ENCODE peak calls at places on chromosome X, in ten cellular contexts. One of them, this sample, is unnamed.

GRCh38 chrX:53281321-53281822 is at the start of gene IQSEC2:
- DNase-seq in epithelial cell of esophagus: peak; percentile 73
- DNase-seq in thyroid gland: peak; percentile 87
- DNase-seq in HepG2: no peak
- DNase-seq in right lobe of liver: peak; percentile 63
- DNase-seq in tibial nerve: peak; percentile 67
- DNase-seq in omental fat pad: peak; percentile 39
- DNase-seq in lower lobe of right lung: peak; percentile 86
- DNase-seq in astrocyte of the spinal cord: peak; percentile 85
- DNase-seq in endothelial cell: peak; percentile 16
- DNase-seq in this sample: peak; percentile 39

GRCh38 chrX:21524008-21524407 is 134.1 kb downstream of the KLHL34 start:
- DNase-seq in epithelial cell of esophagus: peak; percentile 1
- DNase-seq in thyroid gland: no peak
- DNase-seq in HepG2: no peak
- DNase-seq in right lobe of liver: no peak
- DNase-seq in tibial nerve: no peak
- DNase-seq in omental fat pad: no peak
- DNase-seq in lower lobe of right lung: no peak
- DNase-seq in astrocyte of the spinal cord: no peak
- DNase-seq in endothelial cell: no peak
- DNase-seq in this sample: no peak

GRCh38 chrX:115487608-115488007 is 73.4 kb upstream of the PLS3 start:
- DNase-seq in epithelial cell of esophagus: no peak
- DNase-seq in thyroid gland: no peak
- DNase-seq in HepG2: no peak
- DNase-seq in right lobe of liver: no peak
- DNase-seq in tibial nerve: no peak
- DNase-seq in omental fat pad: no peak
- DNase-seq in lower lobe of right lung: no peak
- DNase-seq in astrocyte of the spinal cord: no peak
- DNase-seq in endothelial cell: no peak
- DNase-seq in this sample: no peak

GRCh38 chrX:103431316-103431715 is 55.0 kb downstream of the BEX3 start:
- DNase-seq in epithelial cell of esophagus: peak; percentile 40
- DNase-seq in thyroid gland: no peak
- DNase-seq in HepG2: no peak
- DNase-seq in right lobe of liver: no peak
- DNase-seq in tibial nerve: no peak
- DNase-seq in omental fat pad: no peak
- DNase-seq in lower lobe of right lung: no peak
- DNase-seq in astrocyte of the spinal cord: no peak
- DNase-seq in endothelial cell: no peak
- DNase-seq in this sample: no peak

GRCh38 chrX:103215037-103215767 is at the start of gene BEX4:
- DNase-seq in epithelial cell of esophagus: peak; percentile 66
- DNase-seq in thyroid gland: peak; percentile 87
- DNase-seq in HepG2: no peak
- DNase-seq in right lobe of liver: peak; percentile 60
- DNase-seq in tibial nerve: peak; percentile 58
- DNase-seq in omental fat pad: peak; percentile 52
- DNase-seq in lower lobe of right lung: peak; percentile 88
- DNase-seq in astrocyte of the spinal cord: peak; percentile 61
- DNase-seq in endothelial cell: peak; percentile 76
- DNase-seq in this sample: peak; percentile 60

GRCh38 chrX:33434256-33435092 is 223.1 kb upstream of the DMD start:
- DNase-seq in epithelial cell of esophagus: peak; percentile 53
- DNase-seq in thyroid gland: peak; percentile 55
- DNase-seq in HepG2: peak; percentile 9
- DNase-seq in right lobe of liver: peak; percentile 48
- DNase-seq in tibial nerve: peak; percentile 21
- DNase-seq in omental fat pad: peak; percentile 66
- DNase-seq in lower lobe of right lung: no peak
- DNase-seq in astrocyte of the spinal cord: peak; percentile 32
- DNase-seq in endothelial cell: peak; percentile 61
- DNase-seq in this sample: peak; percentile 40

GRCh38 chrX:108312938-108313337 is 125.3 kb downstream of the COL4A6 start:
- DNase-seq in epithelial cell of esophagus: peak; percentile 88
- DNase-seq in thyroid gland: peak; percentile 48
- DNase-seq in HepG2: no peak
- DNase-seq in right lobe of liver: peak; percentile 62
- DNase-seq in tibial nerve: no peak
- DNase-seq in omental fat pad: no peak
- DNase-seq in lower lobe of right lung: peak; percentile 29
- DNase-seq in astrocyte of the spinal cord: peak; percentile 62
- DNase-seq in endothelial cell: no peak
- DNase-seq in this sample: no peak

GRCh38 chrX:39609941-39610340 is 487.8 kb downstream of the BCOR start:
- DNase-seq in epithelial cell of esophagus: no peak
- DNase-seq in thyroid gland: no peak
- DNase-seq in HepG2: no peak
- DNase-seq in right lobe of liver: no peak
- DNase-seq in tibial nerve: no peak
- DNase-seq in omental fat pad: no peak
- DNase-seq in lower lobe of right lung: no peak
- DNase-seq in astrocyte of the spinal cord: no peak
- DNase-seq in endothelial cell: no peak
- DNase-seq in this sample: no peak

GRCh38 chrX:111052478-111052877 is 43.5 kb upstream of the PAK3 start:
- DNase-seq in epithelial cell of esophagus: no peak
- DNase-seq in thyroid gland: no peak
- DNase-seq in HepG2: no peak
- DNase-seq in right lobe of liver: no peak
- DNase-seq in tibial nerve: no peak
- DNase-seq in omental fat pad: no peak
- DNase-seq in lower lobe of right lung: no peak
- DNase-seq in astrocyte of the spinal cord: peak; percentile 22
- DNase-seq in endothelial cell: no peak
- DNase-seq in this sample: no peak

GRCh38 chrX:153634832-153635231 is 12.2 kb upstream of the DUSP9 start:
- DNase-seq in epithelial cell of esophagus: no peak
- DNase-seq in thyroid gland: no peak
- DNase-seq in HepG2: no peak
- DNase-seq in right lobe of liver: no peak
- DNase-seq in tibial nerve: no peak
- DNase-seq in omental fat pad: no peak
- DNase-seq in lower lobe of right lung: no peak
- DNase-seq in astrocyte of the spinal cord: no peak
- DNase-seq in endothelial cell: no peak
- DNase-seq in this sample: no peak

GRCh38 chrX:39891781-39892180 is 206.0 kb downstream of the BCOR start:
- DNase-seq in epithelial cell of esophagus: peak; percentile 91
- DNase-seq in thyroid gland: no peak
- DNase-seq in HepG2: no peak
- DNase-seq in right lobe of liver: no peak
- DNase-seq in tibial nerve: no peak
- DNase-seq in omental fat pad: no peak
- DNase-seq in lower lobe of right lung: no peak
- DNase-seq in astrocyte of the spinal cord: no peak
- DNase-seq in endothelial cell: no peak
- DNase-seq in this sample: no peak

GRCh38 chrX:129754266-129755024 is 15.7 kb downstream of the XPNPEP2 start:
- DNase-seq in epithelial cell of esophagus: no peak
- DNase-seq in thyroid gland: no peak
- DNase-seq in HepG2: no peak
- DNase-seq in right lobe of liver: no peak
- DNase-seq in tibial nerve: no peak
- DNase-seq in omental fat pad: no peak
- DNase-seq in lower lobe of right lung: no peak
- DNase-seq in astrocyte of the spinal cord: no peak
- DNase-seq in endothelial cell: peak; percentile 14
- DNase-seq in this sample: no peak
- TF ChIP-seq CTCF in epithelial cell of esophagus: peak; percentile 26
- TF ChIP-seq CTCF in thyroid gland: no peak
- TF ChIP-seq CTCF in HepG2: peak; percentile 60
- TF ChIP-seq CTCF in right lobe of liver: no peak
- TF ChIP-seq CTCF in tibial nerve: no peak
- TF ChIP-seq CTCF in omental fat pad: no peak
- TF ChIP-seq CTCF in lower lobe of right lung: peak; percentile 23
- TF ChIP-seq CTCF in astrocyte of the spinal cord: no peak
- TF ChIP-seq CTCF in endothelial cell: peak; percentile 45
- TF ChIP-seq CTCF in this sample: no peak

GRCh38 chrX:29044802-29045201 is 457.6 kb downstream of the IL1RAPL1 start:
- DNase-seq in epithelial cell of esophagus: peak; percentile 3
- DNase-seq in thyroid gland: no peak
- DNase-seq in HepG2: no peak
- DNase-seq in right lobe of liver: no peak
- DNase-seq in tibial nerve: no peak
- DNase-seq in omental fat pad: no peak
- DNase-seq in lower lobe of right lung: no peak
- DNase-seq in astrocyte of the spinal cord: peak; percentile 16
- DNase-seq in endothelial cell: no peak
- DNase-seq in this sample: no peak
- TF ChIP-seq CTCF in epithelial cell of esophagus: peak; percentile 29
- TF ChIP-seq CTCF in thyroid gland: no peak
- TF ChIP-seq CTCF in HepG2: no peak
- TF ChIP-seq CTCF in right lobe of liver: peak; percentile 31
- TF ChIP-seq CTCF in tibial nerve: no peak
- TF ChIP-seq CTCF in omental fat pad: no peak
- TF ChIP-seq CTCF in lower lobe of right lung: no peak
- TF ChIP-seq CTCF in astrocyte of the spinal cord: peak; percentile 38
- TF ChIP-seq CTCF in endothelial cell: no peak
- TF ChIP-seq CTCF in this sample: no peak

GRCh38 chrX:2351321-2351720 is 149.5 kb downstream of the DHRSX start:
- DNase-seq in epithelial cell of esophagus: peak; percentile 79
- DNase-seq in thyroid gland: no peak
- DNase-seq in HepG2: no peak
- DNase-seq in right lobe of liver: no peak
- DNase-seq in tibial nerve: no peak
- DNase-seq in omental fat pad: no peak
- DNase-seq in lower lobe of right lung: no peak
- DNase-seq in astrocyte of the spinal cord: peak; percentile 73
- DNase-seq in endothelial cell: no peak
- DNase-seq in this sample: no peak
- TF ChIP-seq CTCF in epithelial cell of esophagus: no peak
- TF ChIP-seq CTCF in thyroid gland: no peak
- TF ChIP-seq CTCF in HepG2: no peak
- TF ChIP-seq CTCF in right lobe of liver: no peak
- TF ChIP-seq CTCF in tibial nerve: no peak
- TF ChIP-seq CTCF in omental fat pad: no peak
- TF ChIP-seq CTCF in lower lobe of right lung: no peak
- TF ChIP-seq CTCF in astrocyte of the spinal cord: no peak
- TF ChIP-seq CTCF in endothelial cell: no peak
- TF ChIP-seq CTCF in this sample: no peak

DNA sequence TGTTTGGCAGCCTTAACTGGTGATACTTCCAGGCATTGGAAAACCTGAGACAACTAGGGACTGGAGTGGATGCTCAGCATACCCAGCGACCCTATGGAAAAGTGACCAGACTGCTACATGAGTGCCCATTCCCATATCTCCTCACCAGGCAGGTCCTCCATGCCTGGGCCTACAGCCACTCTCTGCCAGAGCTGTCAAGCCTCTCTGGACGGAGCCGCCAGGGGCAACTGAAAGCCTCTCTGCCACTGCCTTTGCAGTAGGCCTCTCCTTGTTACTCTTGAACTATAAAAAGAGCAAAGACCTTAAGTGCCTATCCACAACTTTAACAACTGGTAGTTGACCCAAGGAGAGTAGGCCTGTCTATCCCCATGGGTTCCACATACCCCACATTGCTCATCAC is 20.2 kb upstream of the FAAH2 start:
- DNase-seq in epithelial cell of esophagus: no peak
- DNase-seq in thyroid gland: no peak
- DNase-seq in HepG2: no peak
- DNase-seq in right lobe of liver: no peak
- DNase-seq in tibial nerve: no peak
- DNase-seq in omental fat pad: no peak
- DNase-seq in lower lobe of right lung: no peak
- DNase-seq in astrocyte of the spinal cord: no peak
- DNase-seq in endothelial cell: no peak
- DNase-seq in this sample: no peak
- TF ChIP-seq CTCF in epithelial cell of esophagus: no peak
- TF ChIP-seq CTCF in thyroid gland: no peak
- TF ChIP-seq CTCF in HepG2: no peak
- TF ChIP-seq CTCF in right lobe of liver: no peak
- TF ChIP-seq CTCF in tibial nerve: no peak
- TF ChIP-seq CTCF in omental fat pad: no peak
- TF ChIP-seq CTCF in lower lobe of right lung: no peak
- TF ChIP-seq CTCF in astrocyte of the spinal cord: no peak
- TF ChIP-seq CTCF in endothelial cell: no peak
- TF ChIP-seq CTCF in this sample: no peak

DNA sequence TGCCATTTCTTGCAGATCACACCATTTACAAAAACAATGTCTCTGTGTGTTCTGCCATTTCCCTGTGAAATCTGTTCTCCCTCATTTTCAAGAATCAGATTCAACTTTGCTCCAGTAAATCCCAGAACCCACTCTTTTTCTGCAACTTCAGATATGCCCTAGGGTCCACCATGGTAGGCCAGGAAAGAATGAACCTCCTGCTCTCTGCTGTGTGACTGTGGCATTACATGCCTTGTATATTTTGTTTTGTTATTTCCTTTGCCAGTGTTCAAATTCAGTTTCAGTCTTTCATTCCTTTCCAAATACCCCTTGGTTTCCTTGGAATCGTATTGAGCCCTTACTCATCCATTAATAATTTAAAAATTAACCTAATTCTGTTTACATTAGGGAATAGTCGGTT is 290.2 kb upstream of the VCX start:
- DNase-seq in epithelial cell of esophagus: peak; percentile 0
- DNase-seq in thyroid gland: no peak
- DNase-seq in HepG2: no peak
- DNase-seq in right lobe of liver: no peak
- DNase-seq in tibial nerve: no peak
- DNase-seq in omental fat pad: no peak
- DNase-seq in lower lobe of right lung: no peak
- DNase-seq in astrocyte of the spinal cord: no peak
- DNase-seq in endothelial cell: no peak
- DNase-seq in this sample: no peak
- TF ChIP-seq CTCF in epithelial cell of esophagus: no peak
- TF ChIP-seq CTCF in thyroid gland: no peak
- TF ChIP-seq CTCF in HepG2: no peak
- TF ChIP-seq CTCF in right lobe of liver: no peak
- TF ChIP-seq CTCF in tibial nerve: no peak
- TF ChIP-seq CTCF in omental fat pad: no peak
- TF ChIP-seq CTCF in lower lobe of right lung: no peak
- TF ChIP-seq CTCF in astrocyte of the spinal cord: no peak
- TF ChIP-seq CTCF in endothelial cell: no peak
- TF ChIP-seq CTCF in this sample: no peak